ENCODE peak calls at places on chromosome 4, in ten cellular contexts. W is Caki2; C is activated naive CD4-positive, alpha-beta T cell; X is naive thymus-derived CD8-positive, alpha-beta T cell; U is activated naive CD8-positive, alpha-beta T cell treated with anti-CD3 and anti-CD28 coated beads, Interleukin-2, amount 50 U/mL, for 24 hours; L is small intestine; F is H54; E is cerebellar cortex; O is NAMALWA; J is stimulated activated CD4-positive, alpha-beta T cell treated with anti-CD3 and anti-CD28 coated beads, Interleukin-2, amount 100 ng/mL, for 24 hours. T is an unnamed sample.

GRCh38 chr4:40699648-40700047 is 50.1 kb upstream of the NSUN7 start:
- DNase-seq in W (no peak), C (no peak), X (no peak), U (no peak), L (no peak), F (peak), E (no peak), O (no peak), J (no peak), T (no peak)

GRCh38 chr4:102684605-102685052 is 76.1 kb downstream of the MANBA start:
- DNase-seq in W (peak), C (no peak), X (no peak), U (no peak), L (no peak), F (no peak), E (no peak), O (no peak), J (no peak), T (no peak)

GRCh38 chr4:130099159-130099558 is 1003.2 kb downstream of the C4orf33 start:
- DNase-seq in W (no peak), C (no peak), X (no peak), U (no peak), L (no peak), F (no peak), E (no peak), O (no peak), J (no peak), T (no peak)

GRCh38 chr4:181548873-181549541 is 694.2 kb upstream of the TENM3 start:
- DNase-seq in W (peak), C (no peak), X (no peak), U (no peak), L (peak), F (peak), E (no peak), O (no peak), J (no peak), T (no peak)

GRCh38 chr4:55396305-55397023 is 707 bp downstream of the TMEM165 start:
- DNase-seq in W (peak), C (peak), X (peak), U (peak), L (peak), F (no peak), E (peak), O (peak), J (peak), T (no peak)

GRCh38 chr4:1596393-1596792 is 87.7 kb downstream of the FAM53A start:
- DNase-seq in W (no peak), C (no peak), X (no peak), U (no peak), L (no peak), F (no peak), E (no peak), O (no peak), J (no peak), T (no peak)

GRCh38 chr4:185272232-185272631 is 62.8 kb downstream of the SNX25 start:
- DNase-seq in W (no peak), C (no peak), X (no peak), U (no peak), L (no peak), F (no peak), E (no peak), O (no peak), J (no peak), T (no peak)

GRCh38 chr4:152399246-152399645 is 136.6 kb downstream of the FBXW7 start:
- DNase-seq in W (no peak), C (no peak), X (no peak), U (no peak), L (no peak), F (no peak), E (no peak), O (peak), J (no peak), T (no peak)

GRCh38 chr4:84583871-84584373 is 995 bp downstream of the CDS1 start:
- DNase-seq in W (peak), C (no peak), X (no peak), U (no peak), L (no peak), F (no peak), E (peak), O (no peak), J (no peak), T (peak)

GRCh38 chr4:126458993-126459392 is 1144.2 kb downstream of the FAT4 start:
- DNase-seq in W (no peak), C (no peak), X (no peak), U (no peak), L (no peak), F (no peak), E (no peak), O (no peak), J (no peak), T (no peak)

T was measured in Ammon's horn.